ENCODE peak calls at places on chromosomes 12 and 14, in five cellular contexts. G is NCI-H1436, R is WTC11, Y is endothelial cell, T is BJ. Z is an unnamed sample.

GRCh38 chr12:105444809-105445102 is 114.3 kb downstream of the C12orf75 start:
- DNase-seq in T (no peak), R (no peak), G (no peak), Y (no peak), Z (no peak)

GRCh38 chr14:104320611-104321086 is 182.3 kb downstream of the KIF26A start:
- DNase-seq in G (no peak), T (no peak), R (peak), Y (peak), Z (no peak)

GRCh38 chr14:55749201-55749812 is 169.3 kb downstream of the KTN1 start:
- DNase-seq in G (no peak), R (no peak), T (no peak), Y (no peak), Z (no peak)

GRCh38 chr12:95100264-95101190 is 27.1 kb upstream of the NR2C1 start:
- DNase-seq in G (no peak), Y (no peak), T (no peak), R (no peak), Z (no peak)

GRCh38 chr12:6824962-6825381 is 3.2 kb upstream of the P3H3 start:
- DNase-seq in G (no peak), T (no peak), R (no peak), Y (no peak), Z (no peak)

GRCh38 chr12:51218607-51219161 is 822 bp upstream of the POU6F1 start:
- DNase-seq in G (no peak), R (peak), T (no peak), Y (no peak), Z (peak)

GRCh38 chr12:93624595-93625294 is 52.3 kb downstream of the SOCS2 start:
- DNase-seq in T (peak), Y (no peak), R (no peak), G (no peak), Z (no peak)

GRCh38 chr12:56724660-56724988 is 475 bp downstream of the NACA start:
- DNase-seq in G (no peak), R (no peak), Y (no peak), T (no peak), Z (peak)

GRCh38 chr12:43281563-43281962 is 270.4 kb downstream of the ADAMTS20 start:
- DNase-seq in R (no peak), Y (no peak), G (no peak), T (no peak), Z (peak)

GRCh38 chr14:36997843-36998242 is 174.6 kb downstream of the SLC25A21 start:
- DNase-seq in Y (no peak), G (no peak), T (no peak), R (no peak), Z (no peak)

GRCh38 chr12:55712154-55712553 is 3.7 kb upstream of the BLOC1S1 start:
- DNase-seq in Y (no peak), T (no peak), R (no peak), G (no peak), Z (no peak)

GRCh38 chr12:10098762-10099161 is at the start of gene CLEC1A:
- DNase-seq in R (peak), Y (peak), T (peak), G (no peak), Z (no peak)

GRCh38 chr14:72952171-72952570 is 25.9 kb downstream of the DCAF4 start:
- DNase-seq in R (no peak), Y (no peak), G (no peak), T (no peak), Z (no peak)

GRCh38 chr12:38895446-38895845 is 9.9 kb downstream of the CPNE8 start:
- DNase-seq in G (no peak), T (no peak), R (no peak), Y (no peak), Z (no peak)

GRCh38 chr12:12563529-12563928 is 866 bp upstream of the DUSP16 start:
- DNase-seq in Y (no peak), R (no peak), G (peak), T (no peak), Z (no peak)

GRCh38 chr12:66409195-66409871 is 107.0 kb downstream of the HELB start:
- DNase-seq in Y (peak), T (peak), R (peak), G (no peak), Z (peak)

GRCh38 chr12:111404362-111405148 is 1.2 kb upstream of the SH2B3 start:
- DNase-seq in R (peak), Y (peak), T (no peak), G (no peak), Z (no peak)

GRCh38 chr12:48004039-48004940 is at the start of gene COL2A1:
- DNase-seq in R (peak), Y (peak), G (peak), T (no peak), Z (peak)

GRCh38 chr14:68379510-68380303 is 413.2 kb downstream of the ZFP36L1 start:
- DNase-seq in T (no peak), G (no peak), R (no peak), Y (no peak), Z (no peak)

GRCh38 chr12:130137141-130138018 is 24.9 kb upstream of the FZD10 start:
- DNase-seq in T (no peak), Y (no peak), G (no peak), R (peak), Z (peak)

GRCh38 chr14:55077691-55078151 is 26.3 kb downstream of the MAPK1IP1L start:
- DNase-seq in Y (no peak), G (no peak), T (peak), R (no peak), Z (no peak)

GRCh38 chr12:89208661-89209096 is 143.6 kb downstream of the DUSP6 start:
- DNase-seq in R (no peak), Y (no peak), G (no peak), T (no peak), Z (no peak)

GRCh38 chr14:100211893-100212292 is 27.1 kb upstream of the YY1 start:
- DNase-seq in T (no peak), Y (no peak), R (no peak), G (no peak), Z (no peak)

GRCh38 chr12:54017027-54017788 is 8.4 kb downstream of the HOXC8 start:
- DNase-seq in G (no peak), Y (no peak), T (no peak), R (no peak), Z (peak)

GRCh38 chr12:66965613-66966012 is 286.7 kb upstream of the GRIP1 start:
- DNase-seq in T (no peak), G (no peak), R (no peak), Y (no peak), Z (no peak)

GRCh38 chr12:3748620-3749019 is 4.3 kb downstream of the CRACR2A start:
- DNase-seq in T (no peak), G (no peak), Y (no peak), R (no peak), Z (no peak)